ENCODE peak calls at places on chromosomes 12 and 14, in six cellular contexts. One of them, this sample, is unnamed.

GRCh38 chr12:44618960-44619359 is 257.2 kb downstream of the NELL2 start:
- DNase-seq in iPS DF 19.7: no peak
- DNase-seq in H4: no peak
- DNase-seq in CD4-positive, CD25-positive, alpha-beta regulatory T cell: no peak
- DNase-seq in Peyer's patch: no peak
- DNase-seq in T-helper 1 cell: no peak
- DNase-seq in this sample: no peak

GRCh38 chr14:51614707-51615106 is 37.0 kb upstream of the FRMD6 start:
- DNase-seq in iPS DF 19.7: no peak
- DNase-seq in H4: no peak
- DNase-seq in CD4-positive, CD25-positive, alpha-beta regulatory T cell: no peak
- DNase-seq in Peyer's patch: no peak
- DNase-seq in T-helper 1 cell: no peak
- DNase-seq in this sample: no peak

GRCh38 chr14:50008562-50009355 is 107.6 kb downstream of the VCPKMT start:
- DNase-seq in iPS DF 19.7: no peak
- DNase-seq in H4: no peak
- DNase-seq in CD4-positive, CD25-positive, alpha-beta regulatory T cell: no peak
- DNase-seq in Peyer's patch: no peak
- DNase-seq in T-helper 1 cell: no peak
- DNase-seq in this sample: no peak

GRCh38 chr14:99270491-99271287 is 1.3 kb downstream of the BCL11B start:
- DNase-seq in iPS DF 19.7: no peak
- DNase-seq in H4: no peak
- DNase-seq in CD4-positive, CD25-positive, alpha-beta regulatory T cell: peak
- DNase-seq in Peyer's patch: no peak
- DNase-seq in T-helper 1 cell: no peak
- DNase-seq in this sample: no peak

GRCh38 chr14:100654814-100655795 is 67.9 kb upstream of the BEGAIN start:
- DNase-seq in iPS DF 19.7: no peak
- DNase-seq in H4: no peak
- DNase-seq in CD4-positive, CD25-positive, alpha-beta regulatory T cell: peak
- DNase-seq in Peyer's patch: peak
- DNase-seq in T-helper 1 cell: no peak
- DNase-seq in this sample: peak

GRCh38 chr14:65251213-65251612 is 148.9 kb upstream of the MAX start:
- DNase-seq in iPS DF 19.7: no peak
- DNase-seq in H4: no peak
- DNase-seq in CD4-positive, CD25-positive, alpha-beta regulatory T cell: no peak
- DNase-seq in Peyer's patch: no peak
- DNase-seq in T-helper 1 cell: no peak
- DNase-seq in this sample: no peak

GRCh38 chr14:104991896-104992230 is 6.3 kb downstream of the CLBA1 start:
- DNase-seq in iPS DF 19.7: no peak
- DNase-seq in H4: no peak
- DNase-seq in CD4-positive, CD25-positive, alpha-beta regulatory T cell: no peak
- DNase-seq in Peyer's patch: no peak
- DNase-seq in T-helper 1 cell: no peak
- DNase-seq in this sample: no peak

GRCh38 chr14:77979171-77979570 is 179.3 kb downstream of the ADCK1 start:
- DNase-seq in iPS DF 19.7: no peak
- DNase-seq in H4: no peak
- DNase-seq in CD4-positive, CD25-positive, alpha-beta regulatory T cell: no peak
- DNase-seq in Peyer's patch: no peak
- DNase-seq in T-helper 1 cell: no peak
- DNase-seq in this sample: no peak